ENCODE peak calls at places on chromosomes 7 and 10, in five cellular contexts. X, L, Z, M and A are unnamed samples.

GRCh38 chr7:28481131-28481926 is 69.0 kb downstream of the CREB5 start:
- DNase-seq in X (no peak), L (no peak), Z (no peak), M (no peak), A (no peak)

GRCh38 chr7:41659539-41659938 is 43.4 kb downstream of the INHBA start:
- DNase-seq in X (no peak), L (no peak), Z (no peak), M (no peak), A (no peak)

GRCh38 chr7:158494162-158494586 is 93.4 kb downstream of the PTPRN2 start:
- DNase-seq in X (no peak), L (no peak), Z (no peak), M (no peak), A (peak)

GRCh38 chr7:36526720-36527548 is 137.3 kb downstream of the ANLN start:
- DNase-seq in X (peak), L (no peak), Z (no peak), M (no peak), A (peak)

GRCh38 chr10:46282460-46283216 is 4.2 kb upstream of the ANTXRL start:
- DNase-seq in X (peak), L (peak), Z (peak), M (peak), A (peak)

GRCh38 chr7:52413051-52413450 is 622.4 kb upstream of the POM121L12 start:
- DNase-seq in X (no peak), L (no peak), Z (no peak), M (no peak), A (no peak)

GRCh38 chr10:13053794-13054462 is 46.0 kb upstream of the OPTN start:
- DNase-seq in X (no peak), L (no peak), Z (no peak), M (no peak), A (no peak)

GRCh38 chr7:142455392-142455791 is 197.5 kb upstream of the PRSS58 start:
- DNase-seq in X (no peak), L (no peak), Z (no peak), M (no peak), A (no peak)

GRCh38 chr10:75029420-75029819 is 82.0 kb upstream of the SAMD8 start:
- DNase-seq in X (no peak), L (no peak), Z (no peak), M (no peak), A (no peak)

GRCh38 chr7:13240349-13240748 is 552.9 kb downstream of the ARL4A start:
- DNase-seq in X (peak), L (no peak), Z (no peak), M (no peak), A (peak)

GRCh38 chr7:17802056-17802455 is 138.2 kb downstream of the SNX13 start:
- DNase-seq in X (peak), L (no peak), Z (no peak), M (no peak), A (peak)

GRCh38 chr7:21429021-21429420 is 1.1 kb downstream of the SP4 start:
- DNase-seq in X (no peak), L (no peak), Z (no peak), M (no peak), A (no peak)

GRCh38 chr10:11401314-11402222 is 209.9 kb downstream of the USP6NL start:
- DNase-seq in X (no peak), L (no peak), Z (no peak), M (peak), A (no peak)

GRCh38 chr10:35855155-35855947 is 213.3 kb upstream of the FZD8 start:
- DNase-seq in X (peak), L (no peak), Z (no peak), M (no peak), A (no peak)

GRCh38 chr10:122147731-122148130 is 123.4 kb upstream of the BTBD16 start:
- DNase-seq in X (no peak), L (no peak), Z (no peak), M (no peak), A (no peak)

GRCh38 chr7:45390180-45390579 is 184.0 kb upstream of the ADCY1 start:
- DNase-seq in X (no peak), L (no peak), Z (no peak), M (no peak), A (no peak)

GRCh38 chr10:102537367-102537766 is 33.6 kb downstream of the SUFU start:
- DNase-seq in X (no peak), L (no peak), Z (no peak), M (no peak), A (no peak)

GRCh38 chr7:74479961-74480829 is 26.5 kb downstream of the GTF2IRD1 start:
- DNase-seq in X (peak), L (peak), Z (peak), M (peak), A (peak)

GRCh38 chr10:58651040-58651439 is 138.4 kb downstream of the BICC1 start:
- DNase-seq in X (no peak), L (peak), Z (no peak), M (no peak), A (peak)

GRCh38 chr10:109429956-109430760 is 493.2 kb downstream of the XPNPEP1 start:
- DNase-seq in X (peak), L (no peak), Z (no peak), M (no peak), A (peak)

GRCh38 chr7:139532636-139533035 is 9.2 kb downstream of the CLEC2L start:
- DNase-seq in X (no peak), L (no peak), Z (no peak), M (no peak), A (no peak)

GRCh38 chr10:104080762-104081161 is 4.9 kb downstream of the COL17A1 start:
- DNase-seq in X (no peak), L (no peak), Z (no peak), M (no peak), A (peak)

GRCh38 chr7:16431646-16432424 is 10.5 kb upstream of the CRPPA start:
- DNase-seq in X (peak), L (peak), Z (no peak), M (peak), A (peak)

GRCh38 chr10:27742195-27742925 is 3.3 kb downstream of the MKX start:
- DNase-seq in X (peak), L (peak), Z (peak), M (peak), A (peak)

GRCh38 chr7:71377062-71377461 is 245.1 kb downstream of the GALNT17 start:
- DNase-seq in X (no peak), L (no peak), Z (no peak), M (no peak), A (no peak)

GRCh38 chr10:99854860-99855259 is 72.4 kb downstream of the ABCC2 start:
- DNase-seq in X (no peak), L (peak), Z (peak), M (no peak), A (no peak)

GRCh38 chr7:47725031-47725780 is 143.3 kb upstream of the TNS3 start:
- DNase-seq in X (no peak), L (no peak), Z (no peak), M (no peak), A (no peak)

GRCh38 chr7:45000096-45001032 is at the start of gene CCM2:
- DNase-seq in X (no peak), L (peak), Z (no peak), M (peak), A (no peak)

GRCh38 chr7:157158400-157158799 is 19.7 kb downstream of the UBE3C start:
- DNase-seq in X (peak), L (no peak), Z (no peak), M (no peak), A (no peak)

GRCh38 chr7:22587322-22587721 is 87.3 kb upstream of the STEAP1B start:
- DNase-seq in X (no peak), L (no peak), Z (no peak), M (no peak), A (peak)

GRCh38 chr10:13865758-13866491 is 279.2 kb downstream of the PRPF18 start:
- DNase-seq in X (peak), L (no peak), Z (no peak), M (peak), A (peak)

GRCh38 chr7:156927571-156928405 is 21.7 kb upstream of the NOM1 start:
- DNase-seq in X (peak), L (no peak), Z (no peak), M (no peak), A (no peak)

GRCh38 chr10:93818086-93818485 is 60.4 kb downstream of the LGI1 start:
- DNase-seq in X (no peak), L (peak), Z (no peak), M (no peak), A (no peak)

GRCh38 chr10:118017850-118018249 is 28.9 kb downstream of the RAB11FIP2 start:
- DNase-seq in X (no peak), L (no peak), Z (peak), M (no peak), A (no peak)

GRCh38 chr7:41745451-41745850 is 42.6 kb upstream of the INHBA start:
- DNase-seq in X (no peak), L (no peak), Z (no peak), M (no peak), A (no peak)

GRCh38 chr7:53060066-53060465 is 24.6 kb downstream of the POM121L12 start:
- DNase-seq in X (no peak), L (no peak), Z (no peak), M (no peak), A (no peak)

GRCh38 chr7:92768501-92769360 is 67.6 kb downstream of the CDK6 start:
- DNase-seq in X (peak), L (peak), Z (no peak), M (no peak), A (peak)

GRCh38 chr7:151349507-151349853 is 7.9 kb downstream of the NUB1 start:
- DNase-seq in X (no peak), L (no peak), Z (peak), M (no peak), A (no peak)

GRCh38 chr7:151351967-151352366 is 10.4 kb downstream of the NUB1 start:
- DNase-seq in X (no peak), L (no peak), Z (no peak), M (no peak), A (no peak)

GRCh38 chr7:151348970-151349369 is 7.4 kb downstream of the NUB1 start:
- DNase-seq in X (no peak), L (no peak), Z (no peak), M (no peak), A (no peak)

GRCh38 chr7:151352512-151352911 is 10.9 kb downstream of the NUB1 start:
- DNase-seq in X (no peak), L (no peak), Z (no peak), M (no peak), A (no peak)

DNA sequence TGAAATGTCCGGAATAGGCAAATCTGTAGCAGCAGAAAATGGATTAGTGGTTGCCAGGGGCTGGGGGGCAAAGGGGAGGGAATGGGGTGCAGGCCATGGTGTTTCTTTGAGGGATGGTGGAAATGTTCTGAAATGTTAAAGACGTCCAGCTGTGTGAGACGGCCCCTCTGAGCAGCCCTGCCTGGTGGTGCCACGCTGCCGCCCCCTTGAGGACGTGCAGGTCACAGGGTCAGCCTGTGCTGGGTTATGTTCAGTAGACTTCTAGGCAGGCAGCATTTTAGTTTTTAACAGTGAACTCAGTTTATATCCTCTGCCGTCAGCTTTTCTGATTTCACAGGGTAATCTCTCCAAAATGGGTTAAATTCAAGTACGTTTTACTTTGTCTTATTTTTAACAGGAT is 9.4 kb downstream of the NUB1 start:
- DNase-seq in X (no peak), L (peak), Z (no peak), M (peak), A (no peak)
- TF ChIP-seq CTCF in X (peak), L (peak), Z (no peak), M (no peak), A (peak)

DNA sequence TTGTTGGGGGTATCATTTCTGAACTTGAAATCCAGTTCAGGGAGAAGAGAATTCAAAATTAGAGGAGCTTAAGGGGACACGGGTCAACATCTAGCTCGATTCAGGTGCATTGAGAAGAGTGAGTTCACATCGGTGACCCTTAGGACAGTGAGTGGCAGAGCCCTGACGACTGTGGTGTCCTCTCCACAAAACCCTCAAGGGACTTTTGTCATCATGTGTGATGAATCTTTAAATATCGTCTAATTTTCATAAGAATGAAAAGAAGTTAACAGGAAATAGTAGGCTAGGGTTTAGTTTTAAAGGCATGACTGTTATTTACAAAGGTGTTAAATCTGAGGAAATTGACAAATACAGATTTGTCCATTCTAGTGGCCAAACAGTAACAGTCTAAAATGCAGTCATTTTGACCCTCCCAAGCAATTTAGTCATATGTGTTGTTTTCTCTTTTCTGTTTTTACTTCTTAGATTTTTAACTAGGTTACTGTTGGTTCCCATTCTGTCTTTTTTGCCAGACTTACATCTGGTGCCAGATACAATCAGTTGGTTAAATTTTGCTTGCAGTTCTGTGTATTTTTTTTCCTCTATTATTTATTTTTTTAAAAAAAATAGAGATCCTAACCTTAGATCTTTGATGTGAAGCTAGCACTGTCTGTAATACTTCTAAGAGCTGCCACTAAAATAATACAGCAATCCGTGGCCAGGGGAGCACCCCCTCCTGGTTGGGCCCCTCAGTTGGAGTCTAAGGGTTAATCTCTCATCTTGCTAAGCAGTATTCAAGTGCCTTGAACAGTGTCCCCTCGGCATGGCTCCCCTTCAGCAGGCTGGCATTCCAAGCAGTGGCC is 34.9 kb upstream of the SH2B2 start:
- DNase-seq in X (no peak), L (no peak), Z (no peak), M (no peak), A (no peak)
- TF ChIP-seq CTCF in X (no peak), L (no peak), Z (no peak), M (no peak), A (no peak)

GRCh38 chr7:99504603-99505323 is at the start of gene ZKSCAN5:
- DNase-seq in X (peak), L (peak), Z (peak), M (peak), A (peak)
- TF ChIP-seq CTCF in X (no peak), L (no peak), Z (no peak), M (no peak), A (no peak)

GRCh38 chr7:26200444-26201260 is at the start of gene HNRNPA2B1:
- DNase-seq in X (peak), L (peak), Z (peak), M (peak), A (peak)
- TF ChIP-seq CTCF in X (no peak), L (no peak), Z (no peak), M (no peak), A (no peak)

DNA sequence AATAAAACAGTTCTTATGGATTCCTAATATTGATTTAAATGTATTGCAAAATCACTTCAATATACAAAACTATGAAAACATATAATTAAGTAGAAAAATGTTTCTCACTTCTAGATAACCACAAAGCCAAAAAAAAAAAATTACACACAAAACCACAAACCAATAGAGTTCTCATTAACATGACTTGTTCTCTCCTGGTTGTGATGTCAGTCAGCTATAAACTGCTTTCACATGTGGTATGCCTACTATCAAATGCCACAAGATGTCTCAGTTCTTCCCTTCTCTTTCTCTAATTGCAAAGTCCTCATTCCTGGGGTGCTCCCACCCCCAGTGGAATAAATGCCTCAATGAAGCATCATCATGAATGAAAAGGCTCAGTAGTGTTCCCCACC is 16.6 kb downstream of the GNAI1 start:
- DNase-seq in X (peak), L (no peak), Z (no peak), M (no peak), A (peak)
- TF ChIP-seq CTCF in X (peak), L (no peak), Z (no peak), M (no peak), A (no peak)

DNA sequence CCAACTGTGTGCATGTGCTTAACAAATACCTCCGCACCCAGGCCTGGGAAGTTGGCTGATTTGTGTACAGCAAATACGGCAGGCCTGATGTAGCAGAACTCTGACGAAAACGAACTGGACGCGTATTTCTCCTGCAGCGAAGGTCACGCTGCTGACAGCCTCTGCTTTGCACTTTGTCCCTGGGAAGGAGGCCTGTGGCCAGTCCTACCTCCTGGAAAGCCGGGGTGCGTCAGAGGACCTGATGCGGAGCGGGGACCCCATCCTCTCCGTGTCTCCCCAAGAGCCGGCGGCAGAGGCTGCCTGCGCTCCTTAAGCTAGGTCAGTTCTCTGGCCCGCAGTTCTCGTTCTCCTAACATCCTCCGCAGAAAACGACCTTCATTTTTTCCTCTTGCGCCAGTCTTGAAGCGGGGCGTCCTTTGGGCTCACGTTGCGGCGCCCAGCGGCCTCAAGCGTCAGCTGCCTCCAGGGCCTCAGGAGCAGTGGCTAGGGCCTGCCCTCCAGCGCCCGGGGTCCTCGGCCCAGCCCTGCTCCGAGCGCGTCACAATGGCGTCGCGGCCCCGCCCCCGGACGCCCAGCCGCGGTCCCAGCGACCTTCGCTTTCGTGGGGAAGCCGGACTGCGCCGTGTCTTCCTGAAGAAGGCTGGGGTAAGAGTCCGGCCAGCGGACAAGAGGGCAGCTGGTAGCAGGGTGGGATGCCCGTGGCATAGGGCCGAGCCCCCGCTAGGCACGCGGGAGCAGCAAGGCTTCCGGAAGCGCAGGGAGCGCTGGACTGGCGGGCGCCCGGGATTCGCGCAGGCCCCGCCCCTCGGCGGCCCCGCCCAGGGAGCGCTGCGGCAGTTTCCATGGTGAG is at the start of gene ZNF487:
- DNase-seq in X (peak), L (peak), Z (peak), M (peak), A (peak)
- TF ChIP-seq CTCF in X (no peak), L (peak), Z (no peak), M (no peak), A (no peak)

GRCh38 chr7:127486654-127487053 is 94.1 kb upstream of the ZNF800 start:
- DNase-seq in X (peak), L (no peak), Z (no peak), M (no peak), A (peak)
- TF ChIP-seq CTCF in X (peak), L (no peak), Z (no peak), M (no peak), A (no peak)